ENCODE peak calls at places on chromosomes 7 and 10, in four cellular contexts. Y, C, M and P are unnamed samples.

GRCh38 chr10:23442936-23443335 is 4.1 kb downstream of the OTUD1 start:
- DNase-seq in Y (no peak), C (no peak), M (no peak), P (no peak)

GRCh38 chr7:80316811-80317210 is 182.2 kb downstream of the GNAI1 start:
- DNase-seq in Y (no peak), C (no peak), M (no peak), P (no peak)

GRCh38 chr10:101066146-101066889 is 4.5 kb downstream of the KAZALD1 start:
- DNase-seq in Y (peak; percentile 59), C (peak; percentile 82), M (peak; percentile 86), P (peak; percentile 70)

GRCh38 chr10:94212876-94213595 is 149.7 kb downstream of the NOC3L start:
- DNase-seq in Y (no peak), C (no peak), M (peak; percentile 41), P (no peak)

GRCh38 chr10:88082806-88083596 is 219.6 kb downstream of the PTEN start:
- DNase-seq in Y (no peak), C (no peak), M (no peak), P (no peak)

GRCh38 chr10:51937313-51937712 is 237.9 kb upstream of the CSTF2T start:
- DNase-seq in Y (no peak), C (no peak), M (no peak), P (no peak)

GRCh38 chr7:101832681-101833375 is 15.4 kb downstream of the CUX1 start:
- DNase-seq in Y (no peak), C (no peak), M (no peak), P (no peak)

GRCh38 chr7:43199761-43200160 is 87.3 kb downstream of the HECW1 start:
- DNase-seq in Y (no peak), C (no peak), M (no peak), P (no peak)

GRCh38 chr7:87059525-87060287 is at the start of gene ELAPOR2:
- DNase-seq in Y (peak; percentile 88), C (peak; percentile 96), M (peak; percentile 32), P (peak; percentile 88)

GRCh38 chr7:8260871-8261707 is 878 bp downstream of the ICA1 start:
- DNase-seq in Y (peak; percentile 16), C (peak; percentile 56), M (no peak), P (peak; percentile 18)

GRCh38 chr10:114332808-114333207 is 71.5 kb downstream of the AFAP1L2 start:
- DNase-seq in Y (no peak), C (no peak), M (no peak), P (no peak)

GRCh38 chr7:55266243-55266642 is 98.9 kb upstream of the LANCL2 start:
- DNase-seq in Y (no peak), C (no peak), M (no peak), P (no peak)

GRCh38 chr10:13382759-13383753 is 35.0 kb upstream of the SEPHS1 start:
- DNase-seq in Y (peak; percentile 36), C (no peak), M (no peak), P (no peak)

DNA sequence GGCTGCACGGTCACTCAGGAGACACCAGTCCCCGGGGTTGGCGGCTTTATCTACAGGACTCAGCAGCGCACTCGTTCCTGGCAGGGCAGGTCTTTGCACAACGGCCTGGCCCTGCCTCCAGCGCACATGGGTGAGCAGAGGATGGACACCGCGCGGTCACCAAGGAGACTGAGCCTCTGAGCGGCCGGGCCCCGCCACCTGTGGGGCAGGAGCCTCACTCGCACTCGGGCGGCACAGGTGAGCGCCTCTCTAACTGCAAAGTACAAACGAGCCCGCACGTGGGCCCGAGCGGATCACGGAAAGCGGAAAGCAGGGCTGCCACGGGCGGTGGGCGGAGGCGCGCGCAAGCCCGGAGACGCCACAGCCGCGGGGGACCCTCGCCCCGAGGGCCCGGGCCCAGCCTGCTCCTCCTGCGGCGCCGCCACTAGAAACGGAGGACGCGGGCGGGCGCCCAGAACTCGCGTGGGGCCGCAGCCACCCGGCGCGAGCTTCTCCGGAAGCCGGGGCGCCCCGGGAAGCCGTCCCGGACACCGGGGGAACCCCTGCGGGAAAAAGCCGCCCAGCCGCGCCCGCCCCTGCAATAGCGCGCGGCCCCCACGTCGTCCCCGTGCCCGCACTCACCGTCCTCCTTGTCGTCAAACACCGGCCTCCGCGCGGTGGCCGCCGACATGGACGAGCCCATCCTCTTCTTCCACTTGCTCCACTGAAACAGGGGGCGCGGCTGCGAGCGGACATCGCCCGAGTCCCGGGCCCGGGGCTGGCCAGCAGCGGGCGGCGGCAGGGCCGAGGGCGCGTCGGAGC is 599 bp downstream of the STK32C start:
- DNase-seq in Y (peak; percentile 49), C (no peak), M (peak; percentile 57), P (no peak)
- TF ChIP-seq ELF4 in Y (no peak), C (no peak), M (no peak), P (no peak)

DNA sequence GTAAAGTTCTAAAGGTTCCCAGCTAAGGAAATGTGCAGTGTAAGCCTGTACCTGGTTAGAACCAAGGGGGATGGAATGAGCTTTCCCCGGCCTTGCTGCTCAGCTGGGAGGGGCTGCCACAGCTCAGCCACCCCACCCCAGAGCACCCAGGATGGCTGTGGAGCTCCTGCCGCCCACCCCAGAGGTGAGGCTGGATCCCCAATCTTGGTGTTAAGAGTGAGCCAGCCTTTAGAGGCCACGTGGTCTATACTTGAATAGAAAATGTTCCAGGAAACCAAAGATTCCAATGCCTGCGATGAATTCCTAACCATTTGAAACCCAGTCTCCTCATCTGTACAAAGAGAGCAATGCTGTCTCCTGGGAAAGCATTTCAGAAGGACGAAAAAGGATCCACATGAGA is 16.5 kb downstream of the DIP2C start:
- DNase-seq in Y (no peak), C (no peak), M (no peak), P (no peak)
- TF ChIP-seq SP1 in Y (no peak), C (no peak), M (no peak), P (no peak)

GRCh38 chr7:120842131-120842621 is 15.8 kb downstream of the TSPAN12 start:
- DNase-seq in Y (no peak), C (no peak), M (peak; percentile 3), P (peak; percentile 14)
- TF ChIP-seq ELF4 in Y (no peak), C (no peak), M (no peak), P (no peak)

GRCh38 chr10:86068532-86069337 is 297.9 kb downstream of the GRID1 start:
- DNase-seq in Y (no peak), C (no peak), M (no peak), P (no peak)
- TF ChIP-seq SP1 in Y (no peak), C (no peak), M (no peak), P (no peak)

GRCh38 chr7:158971214-158971613 is 114.9 kb downstream of the DYNC2I1 start:
- DNase-seq in Y (no peak), C (no peak), M (no peak), P (no peak)

GRCh38 chr7:158973941-158974785 is 117.8 kb downstream of the DYNC2I1 start:
- DNase-seq in Y (peak; percentile 37), C (no peak), M (no peak), P (no peak)

GRCh38 chr7:158975526-158976467 is 119.4 kb downstream of the DYNC2I1 start:
- DNase-seq in Y (peak; percentile 60), C (peak; percentile 87), M (peak; percentile 56), P (no peak)

GRCh38 chr7:158976468-158976848 is 120.1 kb downstream of the DYNC2I1 start:
- DNase-seq in Y (no peak), C (no peak), M (peak; percentile 35), P (no peak)

DNA sequence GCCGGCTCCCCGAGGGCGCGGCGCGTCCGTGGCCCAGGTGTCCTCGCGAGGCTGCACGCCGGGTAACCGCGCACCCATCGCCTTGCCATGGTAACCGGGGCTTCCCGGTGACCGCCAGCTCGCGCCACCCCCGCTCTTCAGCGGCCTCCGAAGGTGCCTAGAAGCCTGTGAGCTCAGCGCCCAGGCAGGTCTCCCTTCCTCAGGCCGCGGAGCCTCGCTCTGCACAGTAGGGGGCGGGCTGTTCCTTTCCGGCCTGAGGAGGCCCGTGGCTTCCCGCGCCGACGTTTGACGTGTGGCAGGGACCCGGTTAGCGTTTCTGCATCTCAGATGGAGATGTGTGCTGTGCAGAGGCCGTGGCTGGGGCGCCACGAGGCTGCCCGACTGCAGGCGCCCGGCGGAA is 117.1 kb downstream of the DYNC2I1 start:
- DNase-seq in Y (peak; percentile 72), C (peak; percentile 74), M (no peak), P (no peak)
- TF ChIP-seq ELF4 in Y (no peak), C (no peak), M (no peak), P (no peak)

DNA sequence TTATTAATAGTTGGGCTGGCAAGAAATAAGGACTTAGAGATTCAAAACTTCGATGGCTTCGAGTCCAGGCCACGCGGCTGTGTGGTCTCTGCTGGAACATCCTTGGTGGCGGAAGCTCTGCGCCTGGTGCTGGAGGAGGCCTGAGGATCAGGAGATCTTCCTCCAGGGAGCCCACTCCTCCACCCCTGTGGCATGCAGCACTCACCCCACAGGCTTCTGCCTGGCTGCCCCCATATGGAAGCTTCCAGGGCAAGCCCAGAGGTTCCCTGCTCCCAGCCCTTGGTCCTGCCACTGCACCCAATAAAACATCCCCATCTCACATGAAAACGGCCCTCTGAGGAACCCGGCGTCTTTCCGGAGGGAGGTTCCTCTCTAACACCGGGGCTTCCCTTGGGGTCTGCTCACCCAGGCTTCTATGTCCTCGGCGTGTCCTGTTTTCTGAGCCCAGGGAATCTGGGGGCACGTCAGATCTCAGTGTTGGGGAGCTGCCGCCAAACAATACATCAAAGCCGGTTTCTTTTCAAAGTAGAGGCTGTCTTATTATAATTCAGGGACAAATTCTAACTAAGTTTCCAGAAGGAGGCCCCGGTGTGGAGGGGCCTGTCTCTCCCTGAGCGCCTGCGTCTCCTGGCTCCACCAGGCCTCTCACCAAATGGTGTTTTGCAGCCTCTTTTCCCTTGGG is 32.4 kb downstream of the CALML3 start:
- DNase-seq in Y (no peak), C (no peak), M (no peak), P (no peak)
- TF ChIP-seq SP1 in Y (no peak), C (no peak), M (no peak), P (no peak)

GRCh38 chr7:81990395-81990794 is 220.5 kb upstream of the HGF start:
- DNase-seq in Y (no peak), C (no peak), M (no peak), P (no peak)

DNA sequence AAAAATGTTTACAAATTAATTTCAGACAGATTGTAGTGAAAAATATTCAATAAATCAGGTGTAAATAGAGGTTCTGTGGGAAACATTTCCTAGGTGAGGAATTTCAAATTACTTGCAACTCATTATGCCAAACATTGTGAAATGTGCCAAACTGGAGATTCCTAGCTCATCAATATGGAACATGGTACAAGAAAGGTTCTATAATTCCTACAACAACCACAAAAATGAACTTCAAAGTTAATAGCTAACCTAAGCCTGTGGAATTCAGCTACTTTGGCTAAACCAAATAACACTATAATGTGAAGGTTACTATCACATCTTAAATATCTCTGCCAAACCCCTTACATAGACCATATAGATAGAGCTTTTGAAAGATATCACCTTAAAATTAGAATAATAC is 223.3 kb upstream of the HGF start:
- DNase-seq in Y (no peak), C (no peak), M (no peak), P (no peak)
- TF ChIP-seq ELF4 in Y (no peak), C (no peak), M (no peak), P (no peak)